ENCODE peak calls at places on chromosome 17, in eight cellular contexts. I is testis, A is cardiac muscle cell, U is heart right ventricle, S is natural killer cell, M is AG04449, N is glutamatergic neuron, B is lower lobe of right lung. P is an unnamed sample.

GRCh38 chr17:39194089-39194984 is 3.1 kb downstream of the CACNB1 start:
- DNase-seq in I (peak; percentile 85), B (peak; percentile 61), M (no peak), A (peak; percentile 84), N (peak; percentile 78), S (no peak), U (peak; percentile 71), P (no peak)

GRCh38 chr17:75827291-75828050 is 16.7 kb downstream of the UNC13D start:
- DNase-seq in S (peak; percentile 79), M (no peak), U (peak; percentile 64), A (peak; percentile 69), B (no peak), I (peak; percentile 50), N (peak; percentile 91), P (no peak)

GRCh38 chr17:40021471-40021961 is 6.3 kb downstream of the CSF3 start:
- DNase-seq in S (no peak), I (no peak), A (no peak), N (no peak), M (no peak), U (no peak), B (no peak), P (no peak)

GRCh38 chr17:74904687-74905409 is 11.4 kb upstream of the FADS6 start:
- DNase-seq in M (no peak), A (no peak), S (no peak), N (no peak), B (no peak), I (no peak), U (no peak), P (no peak)

GRCh38 chr17:68036304-68037147 is 991 bp downstream of the KPNA2 start:
- DNase-seq in A (no peak), I (no peak), B (no peak), M (no peak), U (no peak), S (no peak), N (no peak), P (no peak)

GRCh38 chr17:61425682-61426481 is 26.2 kb downstream of the TBX2 start:
- DNase-seq in U (no peak), M (no peak), A (no peak), B (no peak), N (no peak), I (no peak), S (no peak), P (no peak)

GRCh38 chr17:72425133-72425795 is 304.4 kb downstream of the SOX9 start:
- DNase-seq in B (no peak), N (no peak), A (no peak), I (no peak), M (no peak), U (no peak), S (no peak), P (no peak)

GRCh38 chr17:13671771-13672170 is 70.0 kb upstream of the HS3ST3A1 start:
- DNase-seq in I (no peak), B (no peak), A (no peak), S (no peak), U (no peak), M (no peak), N (no peak), P (no peak)

GRCh38 chr17:71063559-71063958 is 894.2 kb downstream of the KCNJ2 start:
- DNase-seq in I (no peak), A (no peak), U (no peak), N (no peak), S (no peak), B (no peak), M (no peak), P (no peak)

GRCh38 chr17:33012522-33013033 is 20.9 kb downstream of the SPACA3 start:
- DNase-seq in S (no peak), N (no peak), I (no peak), A (no peak), U (no peak), M (peak; percentile 90), B (no peak), P (no peak)

GRCh38 chr17:41792835-41793748 is 6.6 kb upstream of the JUP start:
- DNase-seq in B (peak; percentile 75), A (peak; percentile 95), M (no peak), S (no peak), U (peak; percentile 78), I (peak; percentile 68), N (no peak), P (no peak)

GRCh38 chr17:17954079-17954478 is 18.1 kb downstream of the TOM1L2 start:
- DNase-seq in U (no peak), A (no peak), B (no peak), M (no peak), I (no peak), N (no peak), S (no peak), P (no peak)

GRCh38 chr17:75105269-75106080 is 4.3 kb upstream of the ARMC7 start:
- DNase-seq in B (peak; percentile 75), M (no peak), U (no peak), A (peak; percentile 60), N (peak; percentile 80), I (peak; percentile 55), S (no peak), P (no peak)

GRCh38 chr17:15744885-15745284 is 12.8 kb downstream of the TBC1D26 start:
- DNase-seq in I (no peak), B (peak; percentile 58), S (no peak), M (no peak), N (no peak), A (peak; percentile 8), U (no peak), P (no peak)

GRCh38 chr17:57870283-57870635 is 20.4 kb upstream of the MRPS23 start:
- DNase-seq in S (no peak), B (no peak), M (no peak), U (no peak), I (no peak), A (no peak), N (no peak), P (no peak)

GRCh38 chr17:74833501-74834361 is 26.0 kb downstream of the GRIN2C start:
- DNase-seq in N (peak; percentile 45), S (no peak), B (peak; percentile 63), I (peak; percentile 26), U (no peak), M (peak; percentile 9), A (no peak), P (no peak)

GRCh38 chr17:954431-955164 is 25.0 kb downstream of the NXN start:
- DNase-seq in N (no peak), U (no peak), S (no peak), I (no peak), B (peak; percentile 62), A (peak; percentile 70), M (peak; percentile 86), P (no peak)

GRCh38 chr17:69913241-69914015 is 161.6 kb upstream of the KCNJ16 start:
- DNase-seq in B (no peak), N (no peak), A (no peak), I (no peak), M (no peak), S (no peak), U (no peak), P (no peak)

GRCh38 chr17:64196626-64197025 is 66.4 kb downstream of the TEX2 start:
- DNase-seq in A (no peak), S (no peak), N (no peak), B (no peak), U (no peak), M (peak; percentile 66), I (no peak), P (no peak)

DNA sequence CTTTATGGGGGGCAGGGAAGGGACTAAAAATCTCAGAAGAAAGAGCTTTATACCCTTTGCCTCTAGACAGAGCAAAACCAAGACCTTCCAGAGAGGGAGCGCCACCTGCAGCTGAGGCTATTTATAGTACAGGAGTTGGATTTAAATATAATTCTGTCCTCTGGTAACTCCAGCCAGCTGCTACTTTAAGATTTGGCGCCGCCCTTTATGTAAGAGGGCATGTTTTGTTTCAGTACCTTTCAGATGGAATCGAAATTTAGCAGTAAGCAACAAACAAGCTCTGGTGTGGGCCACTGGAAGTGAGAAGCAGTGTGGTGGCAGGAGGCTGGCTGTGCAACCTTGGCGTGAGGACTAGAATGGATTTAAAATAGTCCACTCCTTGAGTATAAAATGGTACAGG is 5.2 kb upstream of the GUCY2D start:
- DNase-seq in I (peak; percentile 50), B (no peak), N (no peak), A (peak; percentile 83), U (peak; percentile 62), M (no peak), S (no peak), P (no peak)
- TF ChIP-seq CTCF in I (no peak), B (peak; percentile 37), N (no peak), A (peak; percentile 54), U (peak; percentile 42), M (peak; percentile 29), S (no peak), P (peak; percentile 41)

GRCh38 chr17:82917656-82918345 is 78.0 kb upstream of the ZNF750 start:
- DNase-seq in I (no peak), A (peak; percentile 30), U (no peak), B (no peak), S (no peak), N (no peak), M (no peak), P (no peak)
- TF ChIP-seq CTCF in I (no peak), A (peak; percentile 58), U (peak; percentile 49), B (peak; percentile 49), S (peak; percentile 24), N (no peak), M (peak; percentile 62), P (peak; percentile 58)

DNA sequence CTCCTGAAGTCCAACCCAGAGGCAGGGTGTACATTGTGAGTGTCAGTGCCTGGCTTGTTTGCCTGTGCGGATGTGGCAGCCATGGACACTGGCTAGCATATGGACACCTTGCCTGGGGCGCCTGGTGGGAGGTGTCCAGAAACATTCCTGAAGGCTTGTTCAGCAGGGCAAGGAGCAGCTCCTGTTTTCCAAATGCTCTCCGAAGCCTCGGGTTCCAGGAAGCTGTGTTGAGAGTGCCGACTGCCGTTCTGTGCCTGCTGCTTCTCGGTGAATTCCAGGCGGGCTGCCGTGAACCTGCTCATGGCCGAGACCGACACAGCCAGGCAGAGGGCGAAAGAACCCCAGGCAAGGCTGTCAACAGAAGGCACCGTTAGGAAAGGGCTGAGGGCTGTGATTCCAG is 10.9 kb upstream of the DHRS7C start:
- DNase-seq in A (no peak), I (no peak), B (no peak), S (no peak), N (no peak), U (no peak), M (no peak), P (no peak)
- TF ChIP-seq CTCF in A (no peak), I (no peak), B (no peak), S (no peak), N (no peak), U (no peak), M (no peak), P (no peak)

DNA sequence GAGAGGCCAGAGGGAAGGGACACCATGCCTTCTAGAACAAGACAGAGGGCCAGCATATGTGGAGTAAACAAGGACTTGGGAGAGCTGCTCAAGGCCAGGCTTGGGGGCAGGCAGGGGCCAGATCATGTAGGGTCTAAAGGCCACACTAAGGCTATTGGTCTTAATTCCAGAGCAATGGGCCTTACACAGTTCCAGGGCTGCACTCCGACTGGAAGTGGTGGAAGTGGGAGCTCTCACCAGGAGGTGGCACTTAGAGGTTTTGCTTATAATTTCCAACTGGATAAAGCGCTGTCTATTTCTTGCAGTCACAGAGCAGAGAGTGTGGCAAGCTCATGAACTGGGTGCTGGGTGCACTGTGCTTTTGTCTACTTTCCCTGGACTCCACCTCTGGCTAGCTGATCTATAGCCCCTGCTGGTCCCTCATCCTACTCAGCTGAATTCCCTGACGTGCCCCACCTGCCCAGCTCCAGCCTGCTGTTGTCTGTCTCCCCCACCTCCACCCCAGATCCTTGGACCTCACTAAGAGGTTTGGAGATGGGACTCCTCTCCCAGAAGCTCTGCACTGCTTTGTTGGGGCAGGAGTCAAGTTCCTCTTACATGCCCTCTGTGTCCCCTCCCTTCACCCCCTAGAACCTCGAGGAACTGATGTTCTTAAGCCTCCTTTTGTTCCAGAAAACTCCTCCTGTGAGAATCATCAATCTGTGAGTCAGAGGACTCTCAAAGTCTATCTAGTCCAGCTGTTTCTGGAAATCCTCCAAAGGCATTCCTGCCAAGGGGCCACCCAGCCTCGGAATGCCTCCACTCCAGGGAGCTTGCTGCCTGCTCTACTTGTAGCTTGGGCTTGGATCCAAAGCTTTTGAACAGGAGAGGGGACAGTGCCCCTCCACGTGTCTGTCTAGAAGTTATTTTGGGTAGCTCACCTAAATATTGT is 48.1 kb upstream of the KSR1 start:
- DNase-seq in S (no peak), M (no peak), B (no peak), U (no peak), I (no peak), N (no peak), A (peak; percentile 18), P (peak; percentile 47)
- TF ChIP-seq CTCF in S (no peak), M (no peak), B (no peak), U (no peak), I (no peak), N (no peak), A (peak; percentile 2), P (no peak)